ENCODE peak calls at places on chromosomes 12 and 14, in eight cellular contexts. One of them, this sample, is unnamed.

GRCh38 chr12:103423061-103423473 is 72.7 kb downstream of the C12orf42 start:
- DNase-seq in NCI-H510A treated with DMSO at 0.1 percent for 48 hours: peak
- DNase-seq in Panc1: no peak
- DNase-seq in body of pancreas: no peak
- DNase-seq in skeletal muscle cell: no peak
- DNase-seq in NCI-H1092: peak
- DNase-seq in mucosa of descending colon: no peak
- DNase-seq in fibroblast of the conjunctiva: no peak
- DNase-seq in this sample: no peak

GRCh38 chr12:132600048-132601032 is 10.0 kb downstream of the LRCOL1 start:
- DNase-seq in NCI-H510A treated with DMSO at 0.1 percent for 48 hours: peak
- DNase-seq in Panc1: no peak
- DNase-seq in body of pancreas: peak
- DNase-seq in skeletal muscle cell: peak
- DNase-seq in NCI-H1092: peak
- DNase-seq in mucosa of descending colon: peak
- DNase-seq in fibroblast of the conjunctiva: peak
- DNase-seq in this sample: peak

GRCh38 chr12:78290606-78291345 is 460.1 kb downstream of the NAV3 start:
- DNase-seq in NCI-H510A treated with DMSO at 0.1 percent for 48 hours: no peak
- DNase-seq in Panc1: no peak
- DNase-seq in body of pancreas: no peak
- DNase-seq in skeletal muscle cell: peak
- DNase-seq in NCI-H1092: no peak
- DNase-seq in mucosa of descending colon: no peak
- DNase-seq in fibroblast of the conjunctiva: peak
- DNase-seq in this sample: no peak

GRCh38 chr12:57126561-57126960 is 1.7 kb upstream of the LRP1 start:
- DNase-seq in NCI-H510A treated with DMSO at 0.1 percent for 48 hours: no peak
- DNase-seq in Panc1: no peak
- DNase-seq in body of pancreas: no peak
- DNase-seq in skeletal muscle cell: no peak
- DNase-seq in NCI-H1092: no peak
- DNase-seq in mucosa of descending colon: no peak
- DNase-seq in fibroblast of the conjunctiva: no peak
- DNase-seq in this sample: no peak

GRCh38 chr12:53245289-53245688 is 13.3 kb upstream of the RARG start:
- DNase-seq in NCI-H510A treated with DMSO at 0.1 percent for 48 hours: no peak
- DNase-seq in Panc1: no peak
- DNase-seq in body of pancreas: no peak
- DNase-seq in skeletal muscle cell: no peak
- DNase-seq in NCI-H1092: no peak
- DNase-seq in mucosa of descending colon: no peak
- DNase-seq in fibroblast of the conjunctiva: no peak
- DNase-seq in this sample: no peak

GRCh38 chr12:120032242-120032641 is 43.2 kb downstream of the BICDL1 start:
- DNase-seq in NCI-H510A treated with DMSO at 0.1 percent for 48 hours: no peak
- DNase-seq in Panc1: no peak
- DNase-seq in body of pancreas: no peak
- DNase-seq in skeletal muscle cell: no peak
- DNase-seq in NCI-H1092: no peak
- DNase-seq in mucosa of descending colon: no peak
- DNase-seq in fibroblast of the conjunctiva: no peak
- DNase-seq in this sample: no peak

GRCh38 chr14:99657645-99658155 is 12.8 kb downstream of the HHIPL1 start:
- DNase-seq in NCI-H510A treated with DMSO at 0.1 percent for 48 hours: no peak
- DNase-seq in Panc1: no peak
- DNase-seq in body of pancreas: no peak
- DNase-seq in skeletal muscle cell: no peak
- DNase-seq in NCI-H1092: no peak
- DNase-seq in mucosa of descending colon: no peak
- DNase-seq in fibroblast of the conjunctiva: no peak
- DNase-seq in this sample: no peak

GRCh38 chr12:122061253-122061652 is 17.3 kb upstream of the MLXIP start:
- DNase-seq in NCI-H510A treated with DMSO at 0.1 percent for 48 hours: no peak
- DNase-seq in Panc1: no peak
- DNase-seq in body of pancreas: no peak
- DNase-seq in skeletal muscle cell: no peak
- DNase-seq in NCI-H1092: no peak
- DNase-seq in mucosa of descending colon: no peak
- DNase-seq in fibroblast of the conjunctiva: no peak
- DNase-seq in this sample: no peak

GRCh38 chr12:123614531-123614930 is 12.6 kb downstream of the DDX55 start:
- DNase-seq in NCI-H510A treated with DMSO at 0.1 percent for 48 hours: no peak
- DNase-seq in Panc1: no peak
- DNase-seq in body of pancreas: no peak
- DNase-seq in skeletal muscle cell: no peak
- DNase-seq in NCI-H1092: no peak
- DNase-seq in mucosa of descending colon: no peak
- DNase-seq in fibroblast of the conjunctiva: peak
- DNase-seq in this sample: no peak

GRCh38 chr12:120249875-120250795 is 15.4 kb downstream of the PXN start:
- DNase-seq in NCI-H510A treated with DMSO at 0.1 percent for 48 hours: no peak
- DNase-seq in Panc1: no peak
- DNase-seq in body of pancreas: no peak
- DNase-seq in skeletal muscle cell: no peak
- DNase-seq in NCI-H1092: no peak
- DNase-seq in mucosa of descending colon: peak
- DNase-seq in fibroblast of the conjunctiva: no peak
- DNase-seq in this sample: no peak

GRCh38 chr12:25839470-25839869 is 119.0 kb upstream of the RASSF8 start:
- DNase-seq in NCI-H510A treated with DMSO at 0.1 percent for 48 hours: peak
- DNase-seq in Panc1: no peak
- DNase-seq in body of pancreas: no peak
- DNase-seq in skeletal muscle cell: peak
- DNase-seq in NCI-H1092: no peak
- DNase-seq in mucosa of descending colon: no peak
- DNase-seq in fibroblast of the conjunctiva: no peak
- DNase-seq in this sample: no peak

GRCh38 chr14:73754911-73755360 is 40.8 kb upstream of the PNMA1 start:
- DNase-seq in NCI-H510A treated with DMSO at 0.1 percent for 48 hours: no peak
- DNase-seq in Panc1: no peak
- DNase-seq in body of pancreas: peak
- DNase-seq in skeletal muscle cell: no peak
- DNase-seq in NCI-H1092: no peak
- DNase-seq in mucosa of descending colon: peak
- DNase-seq in fibroblast of the conjunctiva: no peak
- DNase-seq in this sample: no peak

GRCh38 chr12:125185740-125186470 is 120.7 kb downstream of the AACS start:
- DNase-seq in NCI-H510A treated with DMSO at 0.1 percent for 48 hours: peak
- DNase-seq in Panc1: no peak
- DNase-seq in body of pancreas: peak
- DNase-seq in skeletal muscle cell: peak
- DNase-seq in NCI-H1092: no peak
- DNase-seq in mucosa of descending colon: peak
- DNase-seq in fibroblast of the conjunctiva: peak
- DNase-seq in this sample: peak

GRCh38 chr12:67431436-67432049 is 162.4 kb downstream of the CAND1 start:
- DNase-seq in NCI-H510A treated with DMSO at 0.1 percent for 48 hours: no peak
- DNase-seq in Panc1: no peak
- DNase-seq in body of pancreas: no peak
- DNase-seq in skeletal muscle cell: no peak
- DNase-seq in NCI-H1092: no peak
- DNase-seq in mucosa of descending colon: no peak
- DNase-seq in fibroblast of the conjunctiva: no peak
- DNase-seq in this sample: no peak

GRCh38 chr14:69013943-69014782 is 35.1 kb upstream of the ACTN1 start:
- DNase-seq in NCI-H510A treated with DMSO at 0.1 percent for 48 hours: peak
- DNase-seq in Panc1: no peak
- DNase-seq in body of pancreas: peak
- DNase-seq in skeletal muscle cell: peak
- DNase-seq in NCI-H1092: peak
- DNase-seq in mucosa of descending colon: peak
- DNase-seq in fibroblast of the conjunctiva: peak
- DNase-seq in this sample: peak

GRCh38 chr12:121344506-121344905 is 7.7 kb downstream of the ANAPC5 start:
- DNase-seq in NCI-H510A treated with DMSO at 0.1 percent for 48 hours: no peak
- DNase-seq in Panc1: no peak
- DNase-seq in body of pancreas: no peak
- DNase-seq in skeletal muscle cell: no peak
- DNase-seq in NCI-H1092: no peak
- DNase-seq in mucosa of descending colon: no peak
- DNase-seq in fibroblast of the conjunctiva: no peak
- DNase-seq in this sample: no peak

GRCh38 chr14:105436891-105437722 is 17.5 kb downstream of the MTA1 start:
- DNase-seq in NCI-H510A treated with DMSO at 0.1 percent for 48 hours: peak
- DNase-seq in Panc1: no peak
- DNase-seq in body of pancreas: no peak
- DNase-seq in skeletal muscle cell: no peak
- DNase-seq in NCI-H1092: no peak
- DNase-seq in mucosa of descending colon: peak
- DNase-seq in fibroblast of the conjunctiva: no peak
- DNase-seq in this sample: no peak

GRCh38 chr14:104195361-104195760 is 57.0 kb downstream of the KIF26A start:
- DNase-seq in NCI-H510A treated with DMSO at 0.1 percent for 48 hours: no peak
- DNase-seq in Panc1: no peak
- DNase-seq in body of pancreas: no peak
- DNase-seq in skeletal muscle cell: no peak
- DNase-seq in NCI-H1092: no peak
- DNase-seq in mucosa of descending colon: no peak
- DNase-seq in fibroblast of the conjunctiva: no peak
- DNase-seq in this sample: no peak

GRCh38 chr14:20413785-20414117 is 450 bp upstream of the TEP1 start:
- DNase-seq in NCI-H510A treated with DMSO at 0.1 percent for 48 hours: peak
- DNase-seq in Panc1: no peak
- DNase-seq in body of pancreas: no peak
- DNase-seq in skeletal muscle cell: no peak
- DNase-seq in NCI-H1092: no peak
- DNase-seq in mucosa of descending colon: peak
- DNase-seq in fibroblast of the conjunctiva: no peak
- DNase-seq in this sample: no peak

GRCh38 chr14:86838363-86838762 is 1154.6 kb downstream of the GALC start:
- DNase-seq in NCI-H510A treated with DMSO at 0.1 percent for 48 hours: no peak
- DNase-seq in Panc1: no peak
- DNase-seq in body of pancreas: no peak
- DNase-seq in skeletal muscle cell: no peak
- DNase-seq in NCI-H1092: no peak
- DNase-seq in mucosa of descending colon: no peak
- DNase-seq in fibroblast of the conjunctiva: no peak
- DNase-seq in this sample: no peak

GRCh38 chr14:51251486-51251885 is 11.4 kb downstream of the TMX1 start:
- DNase-seq in NCI-H510A treated with DMSO at 0.1 percent for 48 hours: no peak
- DNase-seq in Panc1: no peak
- DNase-seq in body of pancreas: no peak
- DNase-seq in skeletal muscle cell: no peak
- DNase-seq in NCI-H1092: no peak
- DNase-seq in mucosa of descending colon: no peak
- DNase-seq in fibroblast of the conjunctiva: no peak
- DNase-seq in this sample: no peak

GRCh38 chr12:124601699-124602098 is 34.3 kb upstream of the NCOR2 start:
- DNase-seq in NCI-H510A treated with DMSO at 0.1 percent for 48 hours: no peak
- DNase-seq in Panc1: no peak
- DNase-seq in body of pancreas: no peak
- DNase-seq in skeletal muscle cell: no peak
- DNase-seq in NCI-H1092: no peak
- DNase-seq in mucosa of descending colon: no peak
- DNase-seq in fibroblast of the conjunctiva: no peak
- DNase-seq in this sample: no peak

GRCh38 chr14:70804556-70805162 is 4.7 kb downstream of the MAP3K9 start:
- DNase-seq in NCI-H510A treated with DMSO at 0.1 percent for 48 hours: no peak
- DNase-seq in Panc1: no peak
- DNase-seq in body of pancreas: no peak
- DNase-seq in skeletal muscle cell: no peak
- DNase-seq in NCI-H1092: no peak
- DNase-seq in mucosa of descending colon: no peak
- DNase-seq in fibroblast of the conjunctiva: no peak
- DNase-seq in this sample: no peak

GRCh38 chr12:122111070-122111750 is 32.7 kb downstream of the MLXIP start:
- DNase-seq in NCI-H510A treated with DMSO at 0.1 percent for 48 hours: peak
- DNase-seq in Panc1: no peak
- DNase-seq in body of pancreas: peak
- DNase-seq in skeletal muscle cell: no peak
- DNase-seq in NCI-H1092: no peak
- DNase-seq in mucosa of descending colon: peak
- DNase-seq in fibroblast of the conjunctiva: no peak
- DNase-seq in this sample: no peak

GRCh38 chr12:116882742-116883141 is 1.5 kb upstream of the HRK start:
- DNase-seq in NCI-H510A treated with DMSO at 0.1 percent for 48 hours: peak
- DNase-seq in Panc1: no peak
- DNase-seq in body of pancreas: no peak
- DNase-seq in skeletal muscle cell: no peak
- DNase-seq in NCI-H1092: peak
- DNase-seq in mucosa of descending colon: no peak
- DNase-seq in fibroblast of the conjunctiva: no peak
- DNase-seq in this sample: no peak

GRCh38 chr14:34935552-34935951 is 47.2 kb upstream of the SRP54 start:
- DNase-seq in NCI-H510A treated with DMSO at 0.1 percent for 48 hours: no peak
- DNase-seq in Panc1: no peak
- DNase-seq in body of pancreas: no peak
- DNase-seq in skeletal muscle cell: no peak
- DNase-seq in NCI-H1092: no peak
- DNase-seq in mucosa of descending colon: no peak
- DNase-seq in fibroblast of the conjunctiva: no peak
- DNase-seq in this sample: no peak

GRCh38 chr14:36931796-36932195 is 240.6 kb downstream of the SLC25A21 start:
- DNase-seq in NCI-H510A treated with DMSO at 0.1 percent for 48 hours: no peak
- DNase-seq in Panc1: no peak
- DNase-seq in body of pancreas: no peak
- DNase-seq in skeletal muscle cell: no peak
- DNase-seq in NCI-H1092: no peak
- DNase-seq in mucosa of descending colon: no peak
- DNase-seq in fibroblast of the conjunctiva: no peak
- DNase-seq in this sample: no peak

GRCh38 chr14:99476864-99477263 is 3.8 kb downstream of the SETD3 start:
- DNase-seq in NCI-H510A treated with DMSO at 0.1 percent for 48 hours: no peak
- DNase-seq in Panc1: no peak
- DNase-seq in body of pancreas: no peak
- DNase-seq in skeletal muscle cell: no peak
- DNase-seq in NCI-H1092: no peak
- DNase-seq in mucosa of descending colon: no peak
- DNase-seq in fibroblast of the conjunctiva: no peak
- DNase-seq in this sample: no peak

This sample was measured in lower lobe of right lung.